ENCODE peak calls at places on chromosomes 3 and 15, in nine cellular contexts. X is endodermal cell; I is Daoy; U is brain microvascular endothelial cell; W is glutamatergic neuron; P is GM13976; S is NCI-H2171 treated with DMSO at 0.1 percent for 48 hours; O is stimulated activated CD4-positive, alpha-beta T cell treated with anti-CD3 and anti-CD28 coated beads, Interleukin-2, amount 100 ng/mL, for 48 hours; G is RCC 7860. F is an unnamed sample.

GRCh38 chr15:57427367-57427821 is 51.1 kb downstream of the CGNL1 start:
- DNase-seq in O (no peak), X (peak), W (no peak), G (peak), U (peak), P (no peak), I (no peak), S (no peak), F (no peak)

GRCh38 chr15:78804391-78804792 is 6.9 kb downstream of the ADAMTS7 start:
- DNase-seq in G (no peak), U (no peak), P (no peak), I (no peak), X (peak), S (no peak), O (no peak), W (no peak), F (no peak)

GRCh38 chr3:5014431-5014830 is 35.2 kb downstream of the BHLHE40 start:
- DNase-seq in P (no peak), U (no peak), X (no peak), O (no peak), G (no peak), S (no peak), I (no peak), W (no peak), F (no peak)

GRCh38 chr3:35664460-35664919 is 25.2 kb downstream of the ARPP21 start:
- DNase-seq in G (peak), W (peak), I (peak), U (peak), S (peak), O (no peak), X (peak), P (no peak), F (peak)

GRCh38 chr3:5160926-5161858 is 26.3 kb upstream of the EDEM1 start:
- DNase-seq in G (no peak), W (no peak), P (no peak), I (peak), S (no peak), U (peak), O (no peak), X (peak), F (no peak)

GRCh38 chr3:134799393-134799792 is 4.3 kb downstream of the EPHB1 start:
- DNase-seq in G (no peak), I (peak), P (no peak), O (no peak), U (no peak), X (peak), W (no peak), S (no peak), F (no peak)

GRCh38 chr3:163490119-163490518 is 1588.2 kb downstream of the SI start:
- DNase-seq in S (peak), O (peak), G (peak), W (peak), P (peak), U (peak), X (peak), I (peak), F (peak)

GRCh38 chr15:57591237-57591821 is 375 bp upstream of the MYZAP start:
- DNase-seq in U (no peak), I (peak), X (no peak), W (no peak), S (no peak), O (no peak), G (no peak), P (no peak), F (no peak)

GRCh38 chr3:36196058-36196457 is 184.2 kb upstream of the STAC start:
- DNase-seq in O (no peak), S (no peak), I (no peak), X (no peak), P (no peak), G (peak), W (no peak), U (no peak), F (peak)

GRCh38 chr15:39830166-39830565 is 47.5 kb upstream of the FSIP1 start:
- DNase-seq in W (no peak), X (no peak), U (no peak), I (no peak), G (no peak), P (no peak), S (no peak), O (no peak), F (no peak)

F was measured in dermis blood vessel endothelial cell.